ENCODE peak calls at places on chromosomes 12 and 14, in five cellular contexts. Q, U, V, T and S are unnamed samples.

GRCh38 chr12:124685689-124685993 is 118.2 kb upstream of the NCOR2 start:
- DNase-seq in Q (no peak), U (no peak), V (no peak), T (no peak), S (no peak)

GRCh38 chr14:35297677-35298076 is 5.5 kb downstream of the PSMA6 start:
- DNase-seq in Q (no peak), U (no peak), V (no peak), T (no peak), S (no peak)

GRCh38 chr12:116674643-116675183 is 63.2 kb downstream of the SPRING1 start:
- DNase-seq in Q (no peak), U (no peak), V (peak; percentile 10), T (no peak), S (no peak)

GRCh38 chr14:38549549-38549948 is 293.7 kb upstream of the CLEC14A start:
- DNase-seq in Q (peak; percentile 14), U (no peak), V (no peak), T (no peak), S (no peak)

GRCh38 chr14:91920526-91920925 is 27.0 kb downstream of the FBLN5 start:
- DNase-seq in Q (no peak), U (no peak), V (no peak), T (no peak), S (no peak)

GRCh38 chr12:88578821-88579518 is 1.3 kb downstream of the KITLG start:
- DNase-seq in Q (peak; percentile 32), U (peak; percentile 43), V (peak; percentile 48), T (no peak), S (no peak)

GRCh38 chr12:66708704-66709443 is 30.0 kb upstream of the GRIP1 start:
- DNase-seq in Q (no peak), U (no peak), V (peak; percentile 64), T (no peak), S (no peak)

GRCh38 chr14:92687681-92688433 is 60.6 kb downstream of the LGMN start:
- DNase-seq in Q (no peak), U (no peak), V (no peak), T (peak; percentile 65), S (no peak)

GRCh38 chr12:68042212-68042699 is 53.0 kb downstream of the IFNG-AS1 start:
- DNase-seq in Q (no peak), U (no peak), V (no peak), T (no peak), S (no peak)

GRCh38 chr12:110934093-110934852 is 13.9 kb upstream of the MYL2 start:
- DNase-seq in Q (no peak), U (peak; percentile 63), V (no peak), T (no peak), S (no peak)

GRCh38 chr12:102948941-102949352 is 8.5 kb upstream of the ASCL1 start:
- DNase-seq in Q (peak; percentile 9), U (no peak), V (peak; percentile 62), T (peak; percentile 33), S (no peak)

GRCh38 chr12:103279444-103279843 is 216.3 kb downstream of the C12orf42 start:
- DNase-seq in Q (no peak), U (no peak), V (no peak), T (no peak), S (no peak)

GRCh38 chr12:55717397-55718007 is 1.7 kb downstream of the BLOC1S1 start:
- DNase-seq in Q (no peak), U (peak; percentile 68), V (no peak), T (no peak), S (no peak)

GRCh38 chr14:57150449-57150848 is 118.3 kb downstream of the EXOC5 start:
- DNase-seq in Q (no peak), U (no peak), V (no peak), T (no peak), S (no peak)

GRCh38 chr14:35254736-35255135 is 37.4 kb upstream of the PSMA6 start:
- DNase-seq in Q (no peak), U (no peak), V (no peak), T (no peak), S (no peak)

GRCh38 chr12:58443981-58444371 is 476.3 kb downstream of the LRIG3 start:
- DNase-seq in Q (no peak), U (no peak), V (no peak), T (no peak), S (no peak)

GRCh38 chr12:92899388-92900001 is 29.6 kb downstream of the EEA1 start:
- DNase-seq in Q (no peak), U (peak; percentile 87), V (peak; percentile 98), T (peak; percentile 68), S (peak; percentile 95)

GRCh38 chr14:23610090-23610814 is 25.9 kb upstream of the DHRS2 start:
- DNase-seq in Q (no peak), U (no peak), V (no peak), T (no peak), S (no peak)

GRCh38 chr14:88380405-88380804 is 5.1 kb upstream of the SPATA7 start:
- DNase-seq in Q (no peak), U (no peak), V (peak; percentile 12), T (no peak), S (no peak)

GRCh38 chr12:116687888-116688287 is 50.0 kb downstream of the SPRING1 start:
- DNase-seq in Q (peak; percentile 84), U (peak; percentile 70), V (no peak), T (peak; percentile 40), S (no peak)

GRCh38 chr12:58920956-58921861 is 905 bp upstream of the LRIG3 start:
- DNase-seq in Q (no peak), U (no peak), V (peak; percentile 11), T (peak; percentile 28), S (no peak)

GRCh38 chr12:2648406-2648805 is 146.4 kb upstream of the FKBP4 start:
- DNase-seq in Q (no peak), U (no peak), V (no peak), T (no peak), S (no peak)

GRCh38 chr12:2650261-2651060 is 144.3 kb upstream of the FKBP4 start:
- DNase-seq in Q (no peak), U (no peak), V (no peak), T (no peak), S (no peak)

GRCh38 chr12:2647186-2647585 is 147.6 kb upstream of the FKBP4 start:
- DNase-seq in Q (no peak), U (no peak), V (no peak), T (no peak), S (no peak)

GRCh38 chr12:2651061-2651965 is 143.5 kb upstream of the FKBP4 start:
- DNase-seq in Q (no peak), U (no peak), V (no peak), T (no peak), S (no peak)

DNA sequence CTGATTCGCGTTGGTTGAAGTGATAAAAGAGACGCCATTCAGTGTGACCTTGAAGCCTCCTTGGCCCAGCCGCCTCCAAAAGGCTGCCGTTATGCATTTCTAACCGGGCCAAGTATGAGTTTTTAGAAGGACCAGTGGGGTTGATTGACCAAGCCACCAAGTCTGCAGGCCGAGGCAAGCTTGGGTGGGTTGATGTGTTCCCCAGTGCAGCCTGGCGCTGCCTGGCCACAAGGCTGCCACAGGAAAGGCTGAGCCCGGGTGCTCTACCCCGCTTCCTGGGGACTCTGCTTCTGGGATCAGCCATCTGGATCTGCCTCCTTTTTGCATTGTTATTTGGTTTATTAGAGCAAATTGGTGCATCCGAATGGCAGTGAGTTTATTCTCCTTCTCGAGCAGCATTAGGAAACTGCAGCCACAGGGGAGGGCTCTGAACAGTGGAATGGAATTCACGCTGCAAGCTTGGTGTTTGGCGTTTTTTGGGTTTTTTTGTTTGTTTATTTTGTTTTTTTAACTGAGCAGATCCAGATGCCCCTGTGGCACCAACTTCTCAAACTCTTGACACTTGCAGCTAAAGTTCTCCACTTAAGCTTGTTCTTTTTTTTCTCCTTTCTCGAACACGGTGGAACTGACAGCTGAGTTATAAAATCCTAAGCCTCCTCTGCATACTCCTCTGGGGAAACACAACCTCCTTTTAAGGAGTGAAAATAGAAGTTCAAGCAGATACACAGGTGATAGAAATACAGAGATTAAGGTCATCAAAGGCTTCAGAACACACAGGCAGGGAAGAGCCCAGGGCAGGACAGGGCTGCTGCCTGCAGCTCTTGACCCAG is 145.4 kb upstream of the FKBP4 start:
- DNase-seq in Q (no peak), U (no peak), V (peak; percentile 62), T (no peak), S (no peak)
- H3K27me3 ChIP-seq in Q (peaks cover 27% of the 10 kb centered on the region), U (no peaks in the 10 kb centered on the region), V (no peaks in the 10 kb centered on the region), T (no peaks in the 10 kb centered on the region), S (no peaks in the 10 kb centered on the region)

DNA sequence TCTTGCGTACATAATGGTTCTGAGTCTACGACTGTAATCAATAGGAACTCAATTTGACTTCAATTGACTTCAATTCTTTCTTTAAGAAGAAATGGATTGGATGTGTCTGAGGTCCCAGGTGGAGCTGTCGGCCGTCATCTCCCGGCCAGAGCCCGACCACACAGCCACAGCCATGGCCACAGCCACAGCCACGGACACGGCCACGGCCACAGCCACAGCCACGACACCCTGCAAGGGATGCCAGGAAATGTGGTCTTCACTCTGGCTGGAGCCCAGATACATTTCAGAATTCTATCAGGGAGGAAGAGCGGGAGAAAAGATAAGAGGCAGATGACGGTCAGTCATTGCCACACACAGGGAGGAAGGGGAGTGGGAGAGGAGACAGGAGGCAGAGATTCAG is 58.9 kb downstream of the GALNT9 start:
- DNase-seq in Q (no peak), U (no peak), V (no peak), T (no peak), S (no peak)
- H3K27me3 ChIP-seq in Q (peaks cover 4% of the 10 kb centered on the region), U (peaks cover 14% of the 10 kb centered on the region), V (peaks cover 83% of the 10 kb centered on the region), T (no peaks in the 10 kb centered on the region), S (peaks cover 5% of the 10 kb centered on the region)

GRCh38 chr14:104509673-104510072 is 69.9 kb upstream of the C14orf180 start:
- DNase-seq in Q (no peak), U (no peak), V (no peak), T (no peak), S (no peak)

GRCh38 chr14:104512061-104512460 is 67.5 kb upstream of the C14orf180 start:
- DNase-seq in Q (no peak), U (no peak), V (no peak), T (no peak), S (no peak)

GRCh38 chr14:104510794-104511611 is 68.6 kb upstream of the C14orf180 start:
- DNase-seq in Q (no peak), U (peak; percentile 69), V (no peak), T (no peak), S (no peak)

GRCh38 chr14:104507443-104507842 is 72.1 kb upstream of the C14orf180 start:
- DNase-seq in Q (no peak), U (no peak), V (no peak), T (no peak), S (no peak)

GRCh38 chr14:104510216-104510615 is 69.3 kb upstream of the C14orf180 start:
- DNase-seq in Q (no peak), U (no peak), V (no peak), T (no peak), S (no peak)
- H3K27me3 ChIP-seq in Q (no peaks in the 10 kb centered on the region), U (peaks cover 10% of the 10 kb centered on the region), V (peaks cover 14% of the 10 kb centered on the region), T (no peaks in the 10 kb centered on the region), S (no peaks in the 10 kb centered on the region)

DNA sequence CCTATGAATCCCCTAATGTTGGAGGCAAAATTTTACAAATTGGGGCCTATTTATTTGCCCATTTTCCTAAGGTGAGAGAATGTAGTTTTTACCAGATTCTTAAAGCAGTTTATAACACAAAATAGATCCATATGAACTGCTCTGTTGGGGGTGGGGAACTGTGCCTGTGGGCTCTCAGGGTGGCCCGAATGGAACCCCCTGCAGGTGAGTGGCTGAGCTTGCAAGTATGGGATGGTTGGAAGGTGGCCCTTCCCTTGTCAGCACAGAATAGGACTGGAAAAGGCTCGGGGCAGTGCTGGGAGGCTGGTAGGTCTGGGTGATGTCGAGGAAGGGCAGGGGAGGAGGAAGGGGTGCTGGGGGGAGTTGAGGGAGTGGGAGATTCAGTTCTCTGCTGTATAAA is 4.9 kb downstream of the VSX2 start:
- DNase-seq in Q (no peak), U (no peak), V (no peak), T (no peak), S (no peak)
- H3K27me3 ChIP-seq in Q (peaks cover 12% of the 10 kb centered on the region), U (peaks cover 46% of the 10 kb centered on the region), V (peaks cover 91% of the 10 kb centered on the region), T (no peaks in the 10 kb centered on the region), S (peaks cover 70% of the 10 kb centered on the region)